ENCODE peak calls at places on chromosome 11, in six cellular contexts. One of them, this sample, is unnamed.

GRCh38 chr11:33135216-33135615 is 26.1 kb downstream of the CSTF3 start:
- DNase-seq in HEK293T: no peak
- DNase-seq in HepG2: no peak
- DNase-seq in IMR-90: peak; percentile 85
- DNase-seq in A549: no peak
- DNase-seq in K562: no peak
- DNase-seq in this sample: no peak

GRCh38 chr11:27696112-27696511 is 4.1 kb downstream of the BDNF start:
- DNase-seq in HepG2: no peak
- DNase-seq in HEK293T: no peak
- DNase-seq in IMR-90: peak; percentile 58
- DNase-seq in K562: no peak
- DNase-seq in A549: no peak
- DNase-seq in this sample: no peak

GRCh38 chr11:114162719-114163123 is 103.2 kb downstream of the ZBTB16 start:
- DNase-seq in A549: peak; percentile 57
- DNase-seq in IMR-90: peak; percentile 94
- DNase-seq in HepG2: no peak
- DNase-seq in K562: no peak
- DNase-seq in HEK293T: peak; percentile 61
- DNase-seq in this sample: no peak

GRCh38 chr11:35944503-35945136 is 758 bp downstream of the LDLRAD3 start:
- DNase-seq in IMR-90: no peak
- DNase-seq in HepG2: no peak
- DNase-seq in K562: no peak
- DNase-seq in HEK293T: peak; percentile 20
- DNase-seq in A549: no peak
- DNase-seq in this sample: no peak

GRCh38 chr11:108048269-108048668 is 39.6 kb downstream of the CUL5 start:
- DNase-seq in HepG2: no peak
- DNase-seq in A549: no peak
- DNase-seq in HEK293T: no peak
- DNase-seq in IMR-90: no peak
- DNase-seq in K562: no peak
- DNase-seq in this sample: no peak

GRCh38 chr11:96707273-96707672 is 317.5 kb downstream of the JRKL start:
- DNase-seq in A549: no peak
- DNase-seq in IMR-90: no peak
- DNase-seq in HepG2: no peak
- DNase-seq in HEK293T: no peak
- DNase-seq in K562: no peak
- DNase-seq in this sample: no peak

GRCh38 chr11:69525516-69526452 is 44.3 kb downstream of the LINC01488 start:
- DNase-seq in HepG2: no peak
- DNase-seq in IMR-90: no peak
- DNase-seq in A549: no peak
- DNase-seq in K562: no peak
- DNase-seq in HEK293T: no peak
- DNase-seq in this sample: no peak

GRCh38 chr11:44280257-44280656 is 29.7 kb downstream of the ALX4 start:
- DNase-seq in HEK293T: no peak
- DNase-seq in HepG2: no peak
- DNase-seq in IMR-90: no peak
- DNase-seq in K562: no peak
- DNase-seq in A549: no peak
- DNase-seq in this sample: no peak

GRCh38 chr11:74366576-74366975 is 31.7 kb downstream of the PGM2L1 start:
- DNase-seq in A549: no peak
- DNase-seq in IMR-90: peak; percentile 76
- DNase-seq in K562: no peak
- DNase-seq in HEK293T: no peak
- DNase-seq in HepG2: no peak
- DNase-seq in this sample: no peak

GRCh38 chr11:95764267-95764898 is 25.2 kb downstream of the FAM76B start:
- DNase-seq in K562: peak; percentile 65
- DNase-seq in A549: peak; percentile 45
- DNase-seq in IMR-90: peak; percentile 67
- DNase-seq in HEK293T: peak; percentile 46
- DNase-seq in HepG2: peak; percentile 47
- DNase-seq in this sample: no peak

GRCh38 chr11:110362916-110363574 is 66.6 kb upstream of the RDX start:
- DNase-seq in HEK293T: peak; percentile 24
- DNase-seq in HepG2: peak; percentile 43
- DNase-seq in K562: no peak
- DNase-seq in A549: peak; percentile 70
- DNase-seq in IMR-90: no peak
- DNase-seq in this sample: no peak

GRCh38 chr11:70521475-70522260 is 123.3 kb downstream of the CTTN start:
- DNase-seq in K562: no peak
- DNase-seq in HepG2: no peak
- DNase-seq in A549: no peak
- DNase-seq in HEK293T: no peak
- DNase-seq in IMR-90: no peak
- DNase-seq in this sample: no peak

GRCh38 chr11:65375012-65375411 is 7.4 kb downstream of the SLC25A45 start:
- DNase-seq in A549: no peak
- DNase-seq in HEK293T: no peak
- DNase-seq in HepG2: no peak
- DNase-seq in IMR-90: no peak
- DNase-seq in K562: no peak
- DNase-seq in this sample: no peak

GRCh38 chr11:134993691-134994243 is 581.7 kb upstream of the B3GAT1 start:
- DNase-seq in A549: no peak
- DNase-seq in HepG2: no peak
- DNase-seq in K562: no peak
- DNase-seq in IMR-90: no peak
- DNase-seq in HEK293T: no peak
- DNase-seq in this sample: no peak

GRCh38 chr11:12164061-12165014 is 53.9 kb downstream of the MICAL2 start:
- DNase-seq in HepG2: no peak
- DNase-seq in IMR-90: peak; percentile 91
- DNase-seq in HEK293T: no peak
- DNase-seq in K562: no peak
- DNase-seq in A549: peak; percentile 46
- DNase-seq in this sample: no peak

GRCh38 chr11:79507726-79508125 is 66.9 kb upstream of the TENM4 start:
- DNase-seq in K562: no peak
- DNase-seq in HEK293T: no peak
- DNase-seq in IMR-90: no peak
- DNase-seq in HepG2: no peak
- DNase-seq in A549: no peak
- DNase-seq in this sample: no peak

GRCh38 chr11:65921033-65921555 is 1.9 kb downstream of the DRAP1 start:
- DNase-seq in K562: no peak
- DNase-seq in A549: no peak
- DNase-seq in HepG2: no peak
- DNase-seq in IMR-90: no peak
- DNase-seq in HEK293T: no peak
- DNase-seq in this sample: no peak

GRCh38 chr11:61333638-61334433 is 808 bp downstream of the TKFC start:
- DNase-seq in K562: no peak
- DNase-seq in IMR-90: no peak
- DNase-seq in HepG2: no peak
- DNase-seq in HEK293T: no peak
- DNase-seq in A549: no peak
- DNase-seq in this sample: no peak

GRCh38 chr11:36060926-36061325 is 117.1 kb downstream of the LDLRAD3 start:
- DNase-seq in HepG2: no peak
- DNase-seq in A549: no peak
- DNase-seq in K562: no peak
- DNase-seq in HEK293T: no peak
- DNase-seq in IMR-90: no peak
- DNase-seq in this sample: no peak

GRCh38 chr11:75826463-75827220 is 11.6 kb downstream of the UVRAG start:
- DNase-seq in HEK293T: no peak
- DNase-seq in HepG2: no peak
- DNase-seq in K562: no peak
- DNase-seq in IMR-90: peak; percentile 23
- DNase-seq in A549: no peak
- DNase-seq in this sample: no peak

GRCh38 chr11:28528217-28528616 is 420.0 kb downstream of the METTL15 start:
- DNase-seq in IMR-90: no peak
- DNase-seq in HEK293T: no peak
- DNase-seq in K562: no peak
- DNase-seq in A549: no peak
- DNase-seq in HepG2: no peak
- DNase-seq in this sample: no peak

GRCh38 chr11:111395081-111395480 is 16.0 kb upstream of the POU2AF1 start:
- DNase-seq in IMR-90: no peak
- DNase-seq in HepG2: peak; percentile 93
- DNase-seq in A549: no peak
- DNase-seq in HEK293T: no peak
- DNase-seq in K562: no peak
- DNase-seq in this sample: no peak
- TF ChIP-seq BHLHE40 in IMR-90: no peak
- TF ChIP-seq BHLHE40 in HepG2: peak; percentile 30
- TF ChIP-seq BHLHE40 in A549: no peak
- TF ChIP-seq BHLHE40 in HEK293T: no peak
- TF ChIP-seq BHLHE40 in K562: no peak
- TF ChIP-seq BHLHE40 in this sample: no peak

GRCh38 chr11:64206457-64207246 is at the start of gene FERMT3:
- DNase-seq in HepG2: no peak
- DNase-seq in A549: no peak
- DNase-seq in K562: peak; percentile 79
- DNase-seq in HEK293T: no peak
- DNase-seq in IMR-90: no peak
- DNase-seq in this sample: peak; percentile 41
- TF ChIP-seq BHLHE40 in HepG2: no peak
- TF ChIP-seq BHLHE40 in A549: no peak
- TF ChIP-seq BHLHE40 in K562: peak; percentile 80
- TF ChIP-seq BHLHE40 in HEK293T: no peak
- TF ChIP-seq BHLHE40 in IMR-90: no peak
- TF ChIP-seq BHLHE40 in this sample: peak; percentile 86

GRCh38 chr11:34264266-34265110 is 93.3 kb downstream of the ABTB2 start:
- DNase-seq in HepG2: no peak
- DNase-seq in IMR-90: no peak
- DNase-seq in HEK293T: no peak
- DNase-seq in A549: no peak
- DNase-seq in K562: no peak
- DNase-seq in this sample: no peak
- TF ChIP-seq BHLHE40 in HepG2: no peak
- TF ChIP-seq BHLHE40 in IMR-90: no peak
- TF ChIP-seq BHLHE40 in HEK293T: no peak
- TF ChIP-seq BHLHE40 in A549: no peak
- TF ChIP-seq BHLHE40 in K562: no peak
- TF ChIP-seq BHLHE40 in this sample: no peak

GRCh38 chr11:118918686-118919280 is 6.9 kb downstream of the BCL9L start:
- DNase-seq in A549: peak; percentile 71
- DNase-seq in IMR-90: peak; percentile 43
- DNase-seq in HepG2: no peak
- DNase-seq in K562: no peak
- DNase-seq in HEK293T: no peak
- DNase-seq in this sample: no peak

GRCh38 chr11:118922745-118923627 is 2.7 kb downstream of the BCL9L start:
- DNase-seq in IMR-90: no peak
- DNase-seq in A549: no peak
- DNase-seq in HepG2: no peak
- DNase-seq in HEK293T: no peak
- DNase-seq in K562: no peak
- DNase-seq in this sample: no peak

GRCh38 chr11:118923721-118924587 is 1.8 kb downstream of the BCL9L start:
- DNase-seq in IMR-90: no peak
- DNase-seq in HEK293T: no peak
- DNase-seq in A549: no peak
- DNase-seq in HepG2: no peak
- DNase-seq in K562: no peak
- DNase-seq in this sample: no peak

GRCh38 chr11:118921929-118922744 is 3.6 kb downstream of the BCL9L start:
- DNase-seq in HEK293T: no peak
- DNase-seq in K562: no peak
- DNase-seq in A549: peak; percentile 91
- DNase-seq in HepG2: peak; percentile 80
- DNase-seq in IMR-90: peak; percentile 56
- DNase-seq in this sample: no peak

GRCh38 chr11:118921121-118921928 is 4.4 kb downstream of the BCL9L start:
- DNase-seq in K562: no peak
- DNase-seq in IMR-90: peak; percentile 88
- DNase-seq in HEK293T: no peak
- DNase-seq in HepG2: peak; percentile 94
- DNase-seq in A549: peak; percentile 89
- DNase-seq in this sample: no peak
- TF ChIP-seq BHLHE40 in K562: no peak
- TF ChIP-seq BHLHE40 in IMR-90: peak; percentile 1
- TF ChIP-seq BHLHE40 in HEK293T: no peak
- TF ChIP-seq BHLHE40 in HepG2: no peak
- TF ChIP-seq BHLHE40 in A549: no peak
- TF ChIP-seq BHLHE40 in this sample: no peak

GRCh38 chr11:1086171-1087102 is 11.8 kb downstream of the MUC2 start:
- DNase-seq in IMR-90: no peak
- DNase-seq in HepG2: no peak
- DNase-seq in A549: no peak
- DNase-seq in HEK293T: no peak
- DNase-seq in K562: no peak
- DNase-seq in this sample: no peak
- TF ChIP-seq BHLHE40 in IMR-90: no peak
- TF ChIP-seq BHLHE40 in HepG2: no peak
- TF ChIP-seq BHLHE40 in A549: no peak
- TF ChIP-seq BHLHE40 in HEK293T: no peak
- TF ChIP-seq BHLHE40 in K562: no peak
- TF ChIP-seq BHLHE40 in this sample: no peak

This sample was measured in GM12878.